ENCODE peak calls at places on chromosomes 5 and 9, in ten cellular contexts. Y is kidney; C is T-helper 17 cell; B is NCI-H2029; E is heart left ventricle; F is Calu3; X is hypothalamus; V is activated CD4-positive, alpha-beta T cell treated with anti-CD3 and anti-CD28 coated beads, Interleukin-2, amount 50 U/mL, for 1 hour; J is effector memory CD8-positive, alpha-beta T cell; R is WERI-Rb-1. W is an unnamed sample.

GRCh38 chr5:100904259-100904822 is 1.3 kb upstream of the ST8SIA4 start:
- DNase-seq in Y (peak), J (peak), R (no peak), C (no peak), B (no peak), V (peak), F (no peak), E (peak), X (peak), W (peak)

GRCh38 chr5:81253875-81254274 is 20.8 kb downstream of the CKMT2 start:
- DNase-seq in J (no peak), R (no peak), X (no peak), B (no peak), Y (no peak), C (no peak), E (no peak), V (no peak), F (no peak), W (no peak)

GRCh38 chr9:136107953-136108647 is 10.6 kb downstream of the TMEM250 start:
- DNase-seq in R (peak), C (no peak), V (no peak), E (no peak), J (no peak), F (no peak), Y (no peak), X (peak), B (peak), W (no peak)

GRCh38 chr9:115524467-115525059 is 406.6 kb upstream of the TNC start:
- DNase-seq in B (peak), X (peak), R (peak), F (peak), V (no peak), Y (no peak), J (peak), E (no peak), C (no peak), W (no peak)

GRCh38 chr5:32458799-32459400 is 14.4 kb upstream of the ZFR start:
- DNase-seq in J (no peak), F (no peak), Y (no peak), R (no peak), E (no peak), B (no peak), C (no peak), X (no peak), V (no peak), W (no peak)

GRCh38 chr5:14417232-14417730 is 164.3 kb upstream of the OTULINL start:
- DNase-seq in V (no peak), J (no peak), X (no peak), C (no peak), E (no peak), R (no peak), F (no peak), B (no peak), Y (no peak), W (no peak)

GRCh38 chr9:83537331-83538171 is 650 bp downstream of the FRMD3 start:
- DNase-seq in F (no peak), R (no peak), X (no peak), B (no peak), C (no peak), E (no peak), Y (peak), V (no peak), J (no peak), W (no peak)

GRCh38 chr5:68290260-68290674 is 74.7 kb downstream of the PIK3R1 start:
- DNase-seq in E (peak), V (no peak), C (no peak), R (no peak), J (no peak), B (no peak), F (peak), X (peak), Y (no peak), W (no peak)

GRCh38 chr9:85914108-85914507 is 26.8 kb upstream of the NAA35 start:
- DNase-seq in J (no peak), F (no peak), C (no peak), R (no peak), V (no peak), E (no peak), Y (no peak), X (no peak), B (no peak), W (no peak)

GRCh38 chr9:7912037-7912535 is 112.5 kb upstream of the DMAC1 start:
- DNase-seq in B (no peak), R (no peak), C (no peak), V (no peak), F (no peak), X (no peak), E (no peak), Y (no peak), J (no peak), W (no peak)

GRCh38 chr9:116647515-116647809 is 39.6 kb upstream of the TRIM32 start:
- DNase-seq in J (no peak), R (no peak), C (no peak), F (no peak), V (no peak), X (no peak), E (no peak), Y (no peak), B (no peak), W (peak)

GRCh38 chr9:88766778-88767503 is 224.3 kb upstream of the S1PR3 start:
- DNase-seq in B (no peak), E (no peak), F (no peak), X (no peak), R (no peak), C (no peak), V (no peak), J (no peak), Y (no peak), W (no peak)

GRCh38 chr9:27336829-27337228 is 39.9 kb upstream of the EQTN start:
- DNase-seq in J (no peak), E (no peak), R (no peak), X (no peak), Y (no peak), B (no peak), C (no peak), F (no peak), V (no peak), W (no peak)

GRCh38 chr9:68867066-68867465 is 146.8 kb downstream of the PRKACG start:
- DNase-seq in E (no peak), Y (no peak), B (no peak), V (no peak), X (no peak), R (no peak), J (no peak), F (no peak), C (no peak), W (no peak)

GRCh38 chr9:132459661-132460060 is 49.6 kb downstream of the CFAP77 start:
- DNase-seq in X (no peak), Y (no peak), V (no peak), R (no peak), B (no peak), J (no peak), C (no peak), F (no peak), E (no peak), W (no peak)

GRCh38 chr9:124635285-124635684 is 128.1 kb upstream of the NR5A1 start:
- DNase-seq in F (no peak), V (no peak), R (no peak), B (no peak), Y (no peak), C (no peak), J (no peak), X (no peak), E (no peak), W (no peak)

GRCh38 chr9:134365791-134366222 is 39.6 kb downstream of the RXRA start:
- DNase-seq in C (no peak), R (peak), V (no peak), J (no peak), F (no peak), E (peak), B (no peak), Y (no peak), X (no peak), W (peak)

GRCh38 chr9:133584167-133584558 is 25.0 kb downstream of the FAM163B start:
- DNase-seq in E (no peak), X (no peak), J (no peak), B (no peak), F (no peak), R (no peak), C (no peak), Y (no peak), V (no peak), W (no peak)

GRCh38 chr9:6351757-6352156 is 23.6 kb downstream of the TPD52L3 start:
- DNase-seq in R (no peak), J (no peak), E (no peak), B (no peak), C (no peak), Y (no peak), F (no peak), X (no peak), V (no peak), W (no peak)

GRCh38 chr9:114119242-114120191 is 20.4 kb upstream of the KIF12 start:
- DNase-seq in X (no peak), B (no peak), Y (peak), V (no peak), E (no peak), R (no peak), F (no peak), C (no peak), J (no peak), W (no peak)

GRCh38 chr5:134101686-134102439 is 12.6 kb upstream of the TCF7 start:
- DNase-seq in B (no peak), V (peak), J (peak), Y (peak), X (peak), C (peak), E (no peak), F (peak), R (peak), W (no peak)

GRCh38 chr9:98708933-98709911 is at the start of gene GABBR2:
- DNase-seq in R (peak), B (no peak), E (no peak), Y (no peak), F (peak), V (no peak), X (no peak), J (no peak), C (no peak), W (no peak)

GRCh38 chr9:110875275-110875674 is 163.0 kb downstream of the LPAR1 start:
- DNase-seq in X (peak), R (peak), Y (no peak), E (peak), J (no peak), F (no peak), V (no peak), C (no peak), B (no peak), W (peak)

GRCh38 chr9:96620832-96621269 is 1.2 kb upstream of the CDC14B start:
- DNase-seq in V (no peak), R (no peak), Y (no peak), X (no peak), C (no peak), F (no peak), B (no peak), J (no peak), E (no peak), W (no peak)

GRCh38 chr5:136615251-136615650 is 249.9 kb upstream of the TRPC7 start:
- DNase-seq in X (no peak), Y (no peak), V (no peak), C (no peak), J (no peak), E (no peak), F (no peak), B (no peak), R (no peak), W (no peak)

GRCh38 chr9:27352457-27353188 is 55.7 kb upstream of the EQTN start:
- DNase-seq in R (no peak), F (no peak), B (no peak), C (no peak), X (no peak), V (no peak), E (no peak), J (no peak), Y (no peak), W (no peak)

GRCh38 chr9:128026255-128027165 is 40.6 kb downstream of the NAIF1 start:
- DNase-seq in J (peak), C (peak), Y (no peak), V (peak), F (no peak), E (no peak), X (no peak), R (no peak), B (no peak), W (no peak)

GRCh38 chr9:124008307-124008854 is 3.2 kb upstream of the LHX2 start:
- DNase-seq in R (peak), E (no peak), F (no peak), B (peak), V (no peak), Y (no peak), J (no peak), C (no peak), X (no peak), W (no peak)

GRCh38 chr9:114172981-114173833 is 17.9 kb downstream of the COL27A1 start:
- DNase-seq in X (no peak), V (no peak), Y (peak), E (peak), C (no peak), J (no peak), R (no peak), B (no peak), F (no peak), W (no peak)

GRCh38 chr9:3898371-3899218 is 372.8 kb upstream of the RFX3 start:
- DNase-seq in V (no peak), J (no peak), C (no peak), B (no peak), Y (no peak), E (no peak), X (no peak), R (no peak), F (peak), W (no peak)

GRCh38 chr5:43702815-43703214 is 99.8 kb downstream of the NNT start:
- DNase-seq in R (peak), V (no peak), J (no peak), F (no peak), Y (no peak), C (no peak), B (peak), X (no peak), E (no peak), W (no peak)

GRCh38 chr9:91122755-91123154 is 239.0 kb downstream of the AUH start:
- DNase-seq in Y (no peak), C (no peak), R (no peak), F (no peak), E (no peak), V (no peak), X (no peak), J (no peak), B (no peak), W (no peak)

GRCh38 chr5:139787257-139787567 is 8.4 kb upstream of the PSD2 start:
- DNase-seq in B (no peak), V (no peak), J (no peak), R (no peak), F (no peak), Y (no peak), E (no peak), X (no peak), C (no peak), W (no peak)